ENCODE peak calls at places on chromosomes 12 and 14, in seven cellular contexts. G is upper lobe of right lung, H is PC-3, W is cardiac muscle cell, N is K562, M is keratinocyte, R is fibroblast of lung. L is an unnamed sample.

GRCh38 chr14:54364555-54365415 is 32.0 kb upstream of the CDKN3 start:
- DNase-seq in W (no peak), G (no peak), N (no peak), M (no peak), R (peak; percentile 38), H (peak; percentile 96), L (peak; percentile 42)

GRCh38 chr14:102795060-102795925 is 18.0 kb downstream of the TRAF3 start:
- DNase-seq in M (peak; percentile 66), G (no peak), R (peak; percentile 90), H (peak; percentile 83), N (peak; percentile 28), W (no peak), L (peak; percentile 91)

GRCh38 chr14:51310453-51311074 is 70.5 kb downstream of the TMX1 start:
- DNase-seq in N (no peak), W (no peak), G (no peak), R (peak; percentile 59), H (no peak), M (no peak), L (no peak)

GRCh38 chr12:31220061-31220460 is 105.9 kb downstream of the SINHCAF start:
- DNase-seq in G (no peak), H (no peak), M (no peak), R (no peak), W (no peak), N (no peak), L (no peak)

GRCh38 chr14:103568952-103569351 is 6.2 kb downstream of the COA8 start:
- DNase-seq in W (no peak), G (no peak), M (no peak), H (no peak), N (no peak), R (no peak), L (peak; percentile 87)

GRCh38 chr12:42410345-42410744 is 84.4 kb downstream of the PPHLN1 start:
- DNase-seq in R (no peak), H (peak; percentile 13), N (no peak), G (no peak), M (no peak), W (no peak), L (no peak)

GRCh38 chr14:25056688-25057078 is 6.7 kb upstream of the STXBP6 start:
- DNase-seq in H (no peak), M (no peak), G (no peak), W (no peak), N (no peak), R (peak; percentile 15), L (no peak)

GRCh38 chr14:50343424-50343823 is 31.3 kb downstream of the DMAC2L start:
- DNase-seq in N (no peak), M (no peak), R (no peak), W (no peak), G (no peak), H (no peak), L (no peak)

GRCh38 chr12:26524862-26525465 is 308.0 kb downstream of the ITPR2 start:
- DNase-seq in W (no peak), N (peak; percentile 31), R (peak; percentile 42), M (no peak), H (peak; percentile 73), G (no peak), L (peak; percentile 24)

GRCh38 chr12:25590021-25590721 is 37.1 kb upstream of the LMNTD1 start:
- DNase-seq in M (no peak), W (no peak), H (no peak), N (no peak), G (no peak), R (no peak), L (no peak)

GRCh38 chr14:102554835-102555819 is 37.3 kb upstream of the RCOR1 start:
- DNase-seq in N (no peak), H (no peak), M (no peak), R (peak; percentile 27), G (peak; percentile 86), W (peak; percentile 75), L (peak; percentile 81)

GRCh38 chr12:18580286-18580685 is 157.5 kb downstream of the PLCZ1 start:
- DNase-seq in G (no peak), R (peak; percentile 85), N (no peak), H (no peak), M (no peak), W (no peak), L (no peak)

GRCh38 chr12:52354197-52354596 is 13.1 kb downstream of the KRT85 start:
- DNase-seq in G (no peak), R (no peak), N (no peak), H (no peak), W (no peak), M (no peak), L (peak; percentile 63)

GRCh38 chr12:52352951-52353350 is 14.3 kb downstream of the KRT85 start:
- DNase-seq in N (no peak), M (no peak), G (no peak), H (no peak), W (no peak), R (no peak), L (no peak)

GRCh38 chr12:52355181-52355580 is 12.1 kb downstream of the KRT85 start:
- DNase-seq in H (no peak), N (no peak), R (no peak), W (no peak), G (no peak), M (no peak), L (no peak)

GRCh38 chr12:52351196-52352059 is 15.9 kb downstream of the KRT85 start:
- DNase-seq in R (no peak), N (no peak), H (no peak), M (no peak), G (no peak), W (no peak), L (no peak)

GRCh38 chr12:52353766-52354165 is 13.5 kb downstream of the KRT85 start:
- DNase-seq in R (no peak), N (no peak), M (no peak), H (no peak), G (no peak), W (no peak), L (no peak)
- TF ChIP-seq CTCF in R (no peak), N (no peak), M (no peak), H (no peak), G (no peak), W (no peak), L (no peak)

GRCh38 chr12:48104531-48104930 is 1.3 kb downstream of the SENP1 start:
- DNase-seq in R (no peak), G (no peak), H (peak; percentile 76), W (no peak), N (peak; percentile 40), M (no peak), L (no peak)
- H3K4me3 ChIP-seq in R (peak overlapping the region; percentile 81), G (peak overlapping the region; percentile 88), H (peak overlapping the region; percentile 90), W (peak overlapping the region; percentile 95), N (peak overlapping the region; percentile 86), M (no peak overlapping the region), L (peak overlapping the region; percentile 94)

DNA sequence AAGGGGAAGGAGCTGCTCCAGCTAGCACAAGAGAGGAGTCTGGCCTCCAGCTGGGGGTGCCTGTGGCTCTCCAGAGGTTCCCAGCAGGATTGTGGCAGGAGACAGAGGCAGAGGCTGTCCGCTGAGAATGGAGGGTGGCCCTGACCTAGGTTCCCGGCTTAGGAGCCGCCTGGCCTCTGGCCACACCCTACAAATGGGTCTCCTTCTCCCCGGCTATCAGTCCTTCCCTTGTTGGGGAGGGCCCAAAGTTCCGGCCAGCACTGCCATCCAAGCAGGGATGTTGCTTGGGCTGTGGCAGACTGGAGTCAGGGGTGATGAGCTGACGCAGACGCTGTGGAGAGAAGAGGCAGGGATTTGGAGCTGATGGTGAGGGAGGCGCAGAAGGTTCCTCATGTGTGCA is 23.1 kb downstream of the SLC6A12 start:
- DNase-seq in G (no peak), H (no peak), N (no peak), R (no peak), M (no peak), W (no peak), L (no peak)
- H3K27me3 ChIP-seq in G (peaks cover 12% of the 10 kb centered on the region), H (peaks cover 13% of the 10 kb centered on the region), N (peaks cover 57% of the 10 kb centered on the region), R (peaks cover 17% of the 10 kb centered on the region), M (peaks cover 15% of the 10 kb centered on the region), W (peaks cover 10% of the 10 kb centered on the region), L (no peaks in the 10 kb centered on the region)

GRCh38 chr14:69002069-69002468 is 23.0 kb upstream of the ACTN1 start:
- DNase-seq in W (peak; percentile 28), H (peak; percentile 63), M (no peak), N (peak; percentile 51), G (no peak), R (no peak), L (no peak)
- TF ChIP-seq CTCF in W (peak; percentile 13), H (peak; percentile 56), M (peak; percentile 12), N (peak; percentile 52), G (peak; percentile 37), R (no peak), L (no peak)